ENCODE peak calls at places on chromosomes 12 and 14, in seven cellular contexts. One of them, this sample, is unnamed. For H3K4me1, the result is how much of the 10 kb centered on the place peaks cover.

GRCh38 chr12:113831016-113831415 is 135.1 kb downstream of the RBM19 start:
- DNase-seq in body of pancreas: no peak
- DNase-seq in naive thymus-derived CD4-positive, alpha-beta T cell: no peak
- DNase-seq in heart left ventricle: no peak
- DNase-seq in DND-41: no peak
- DNase-seq in IMR-90: peak
- DNase-seq in adipocyte: peak
- DNase-seq in this sample: no peak

GRCh38 chr14:52922656-52923055 is 28.2 kb downstream of the FERMT2 start:
- DNase-seq in body of pancreas: no peak
- DNase-seq in naive thymus-derived CD4-positive, alpha-beta T cell: no peak
- DNase-seq in heart left ventricle: no peak
- DNase-seq in DND-41: no peak
- DNase-seq in IMR-90: peak
- DNase-seq in adipocyte: peak
- DNase-seq in this sample: no peak

GRCh38 chr12:45235087-45236025 is 19.5 kb downstream of the ANO6 start:
- DNase-seq in body of pancreas: peak
- DNase-seq in naive thymus-derived CD4-positive, alpha-beta T cell: no peak
- DNase-seq in heart left ventricle: no peak
- DNase-seq in DND-41: no peak
- DNase-seq in IMR-90: peak
- DNase-seq in adipocyte: peak
- DNase-seq in this sample: no peak

GRCh38 chr12:80053048-80053790 is 46.1 kb upstream of the OTOGL start:
- DNase-seq in body of pancreas: peak
- DNase-seq in naive thymus-derived CD4-positive, alpha-beta T cell: no peak
- DNase-seq in heart left ventricle: peak
- DNase-seq in DND-41: no peak
- DNase-seq in IMR-90: peak
- DNase-seq in adipocyte: peak
- DNase-seq in this sample: no peak

GRCh38 chr14:27372771-27373170 is 774.9 kb upstream of the NOVA1 start:
- DNase-seq in body of pancreas: no peak
- DNase-seq in naive thymus-derived CD4-positive, alpha-beta T cell: no peak
- DNase-seq in heart left ventricle: no peak
- DNase-seq in DND-41: no peak
- DNase-seq in IMR-90: no peak
- DNase-seq in adipocyte: no peak
- DNase-seq in this sample: no peak

GRCh38 chr12:95205685-95206084 is 11.6 kb downstream of the FGD6 start:
- DNase-seq in body of pancreas: no peak
- DNase-seq in naive thymus-derived CD4-positive, alpha-beta T cell: no peak
- DNase-seq in heart left ventricle: no peak
- DNase-seq in DND-41: no peak
- DNase-seq in IMR-90: peak
- DNase-seq in adipocyte: peak
- DNase-seq in this sample: no peak

GRCh38 chr12:56679834-56680575 is 8.1 kb downstream of the PTGES3 start:
- DNase-seq in body of pancreas: no peak
- DNase-seq in naive thymus-derived CD4-positive, alpha-beta T cell: no peak
- DNase-seq in heart left ventricle: no peak
- DNase-seq in DND-41: peak
- DNase-seq in IMR-90: no peak
- DNase-seq in adipocyte: no peak
- DNase-seq in this sample: no peak

GRCh38 chr12:95790912-95791849 is 617 bp upstream of the NTN4 start:
- DNase-seq in body of pancreas: peak
- DNase-seq in naive thymus-derived CD4-positive, alpha-beta T cell: peak
- DNase-seq in heart left ventricle: peak
- DNase-seq in DND-41: no peak
- DNase-seq in IMR-90: peak
- DNase-seq in adipocyte: peak
- DNase-seq in this sample: peak

GRCh38 chr12:122687091-122687490 is 16.1 kb downstream of the HCAR2 start:
- DNase-seq in body of pancreas: no peak
- DNase-seq in naive thymus-derived CD4-positive, alpha-beta T cell: no peak
- DNase-seq in heart left ventricle: no peak
- DNase-seq in DND-41: no peak
- DNase-seq in IMR-90: peak
- DNase-seq in adipocyte: no peak
- DNase-seq in this sample: no peak

GRCh38 chr12:102120564-102120873 is 536 bp downstream of the PARPBP start:
- DNase-seq in body of pancreas: no peak
- DNase-seq in naive thymus-derived CD4-positive, alpha-beta T cell: no peak
- DNase-seq in heart left ventricle: no peak
- DNase-seq in DND-41: no peak
- DNase-seq in IMR-90: no peak
- DNase-seq in adipocyte: no peak
- DNase-seq in this sample: no peak

GRCh38 chr12:105330938-105331804 is 680 bp downstream of the C12orf75 start:
- DNase-seq in body of pancreas: peak
- DNase-seq in naive thymus-derived CD4-positive, alpha-beta T cell: peak
- DNase-seq in heart left ventricle: peak
- DNase-seq in DND-41: peak
- DNase-seq in IMR-90: no peak
- DNase-seq in adipocyte: peak
- DNase-seq in this sample: peak

GRCh38 chr14:74302160-74302628 is 540 bp downstream of the ABCD4 start:
- DNase-seq in body of pancreas: no peak
- DNase-seq in naive thymus-derived CD4-positive, alpha-beta T cell: peak
- DNase-seq in heart left ventricle: no peak
- DNase-seq in DND-41: peak
- DNase-seq in IMR-90: peak
- DNase-seq in adipocyte: peak
- DNase-seq in this sample: peak

GRCh38 chr12:16310934-16311333 is 33.4 kb upstream of the SLC15A5 start:
- DNase-seq in body of pancreas: no peak
- DNase-seq in naive thymus-derived CD4-positive, alpha-beta T cell: no peak
- DNase-seq in heart left ventricle: no peak
- DNase-seq in DND-41: no peak
- DNase-seq in IMR-90: no peak
- DNase-seq in adipocyte: no peak
- DNase-seq in this sample: no peak

DNA sequence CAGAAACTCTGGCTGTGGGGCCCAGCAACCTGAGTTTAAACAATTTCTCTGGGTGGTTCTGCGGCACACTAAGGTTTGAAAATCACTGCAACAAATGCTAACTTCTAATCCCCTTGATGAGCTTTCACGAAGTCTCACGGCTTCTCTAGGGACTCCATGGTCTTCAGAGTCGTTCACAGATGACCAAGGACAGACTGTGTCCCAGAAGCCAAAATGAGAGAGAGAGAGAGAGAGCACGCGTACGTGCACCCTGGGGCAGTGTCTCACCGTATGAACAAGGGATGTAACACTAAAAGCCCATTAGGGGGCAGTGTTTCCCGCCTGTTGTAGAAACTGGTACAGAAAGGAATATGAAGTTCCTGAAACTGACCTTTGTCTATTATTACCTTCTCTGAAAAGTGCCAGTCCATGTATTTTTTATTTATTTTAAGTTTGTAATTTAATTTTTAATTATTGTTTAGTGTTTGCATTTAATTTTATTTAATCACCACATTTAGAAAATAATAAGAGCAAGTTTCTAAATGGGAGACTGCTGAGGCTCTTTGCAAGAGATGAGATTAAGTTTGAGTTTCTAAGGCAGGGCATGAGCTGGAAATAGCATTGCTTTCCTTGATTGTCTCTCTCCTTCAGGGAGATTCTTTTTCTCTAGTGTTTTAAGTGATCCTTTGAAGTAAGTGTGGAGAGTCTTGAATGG is 3.4 kb downstream of the APOLD1 start:
- DNase-seq in body of pancreas: peak
- DNase-seq in naive thymus-derived CD4-positive, alpha-beta T cell: peak
- DNase-seq in heart left ventricle: peak
- DNase-seq in DND-41: peak
- DNase-seq in IMR-90: peak
- DNase-seq in adipocyte: peak
- DNase-seq in this sample: peak
- H3K4me1 ChIP-seq in body of pancreas: under half
- H3K4me1 ChIP-seq in naive thymus-derived CD4-positive, alpha-beta T cell: under half
- H3K4me1 ChIP-seq in heart left ventricle: under half
- H3K4me1 ChIP-seq in DND-41: under half
- H3K4me1 ChIP-seq in IMR-90: under half
- H3K4me1 ChIP-seq in adipocyte: under half
- H3K4me1 ChIP-seq in this sample: under half

GRCh38 chr12:27292718-27293117 is 39.9 kb upstream of the BMAL2 start:
- DNase-seq in body of pancreas: no peak
- DNase-seq in naive thymus-derived CD4-positive, alpha-beta T cell: no peak
- DNase-seq in heart left ventricle: no peak
- DNase-seq in DND-41: no peak
- DNase-seq in IMR-90: no peak
- DNase-seq in adipocyte: no peak
- DNase-seq in this sample: no peak
- H3K4me1 ChIP-seq in body of pancreas: half or more
- H3K4me1 ChIP-seq in naive thymus-derived CD4-positive, alpha-beta T cell: under half
- H3K4me1 ChIP-seq in heart left ventricle: under half
- H3K4me1 ChIP-seq in DND-41: under half
- H3K4me1 ChIP-seq in IMR-90: under half
- H3K4me1 ChIP-seq in adipocyte: under half
- H3K4me1 ChIP-seq in this sample: under half

GRCh38 chr14:54776361-54777001 is 126.1 kb downstream of the GCH1 start:
- DNase-seq in body of pancreas: no peak
- DNase-seq in naive thymus-derived CD4-positive, alpha-beta T cell: peak
- DNase-seq in heart left ventricle: peak
- DNase-seq in DND-41: peak
- DNase-seq in IMR-90: peak
- DNase-seq in adipocyte: peak
- DNase-seq in this sample: no peak

GRCh38 chr14:54775486-54776100 is 127.0 kb downstream of the GCH1 start:
- DNase-seq in body of pancreas: no peak
- DNase-seq in naive thymus-derived CD4-positive, alpha-beta T cell: no peak
- DNase-seq in heart left ventricle: no peak
- DNase-seq in DND-41: no peak
- DNase-seq in IMR-90: no peak
- DNase-seq in adipocyte: no peak
- DNase-seq in this sample: no peak

GRCh38 chr14:54772451-54772881 is 130.2 kb downstream of the GCH1 start:
- DNase-seq in body of pancreas: no peak
- DNase-seq in naive thymus-derived CD4-positive, alpha-beta T cell: no peak
- DNase-seq in heart left ventricle: no peak
- DNase-seq in DND-41: no peak
- DNase-seq in IMR-90: peak
- DNase-seq in adipocyte: peak
- DNase-seq in this sample: no peak

GRCh38 chr14:54773171-54774006 is 129.2 kb downstream of the GCH1 start:
- DNase-seq in body of pancreas: peak
- DNase-seq in naive thymus-derived CD4-positive, alpha-beta T cell: peak
- DNase-seq in heart left ventricle: peak
- DNase-seq in DND-41: peak
- DNase-seq in IMR-90: peak
- DNase-seq in adipocyte: peak
- DNase-seq in this sample: peak

DNA sequence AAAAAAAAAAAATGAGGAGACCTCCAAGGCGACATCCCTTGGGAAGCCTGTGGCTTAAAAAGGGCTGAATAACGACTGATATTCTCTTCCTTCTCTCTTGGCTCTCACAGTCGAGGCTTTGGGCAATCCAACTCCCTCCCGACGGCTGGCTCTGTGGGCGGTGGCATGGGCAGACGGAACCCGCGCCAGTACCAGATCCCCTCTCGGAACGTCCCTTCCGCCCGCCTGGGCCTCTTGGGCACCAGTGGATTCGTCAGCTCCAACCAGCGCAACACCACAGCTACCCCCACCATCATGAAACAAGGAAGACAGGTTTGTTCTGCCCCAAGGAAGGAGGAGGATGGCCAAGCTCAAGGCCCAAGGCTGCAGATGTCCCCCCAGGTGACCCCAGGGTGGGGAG is 127.8 kb downstream of the GCH1 start:
- DNase-seq in body of pancreas: no peak
- DNase-seq in naive thymus-derived CD4-positive, alpha-beta T cell: no peak
- DNase-seq in heart left ventricle: no peak
- DNase-seq in DND-41: no peak
- DNase-seq in IMR-90: no peak
- DNase-seq in adipocyte: no peak
- DNase-seq in this sample: no peak
- H3K4me1 ChIP-seq in body of pancreas: under half
- H3K4me1 ChIP-seq in naive thymus-derived CD4-positive, alpha-beta T cell: under half
- H3K4me1 ChIP-seq in heart left ventricle: under half
- H3K4me1 ChIP-seq in DND-41: under half
- H3K4me1 ChIP-seq in IMR-90: under half
- H3K4me1 ChIP-seq in adipocyte: under half
- H3K4me1 ChIP-seq in this sample: under half

GRCh38 chr14:103520269-103520656 is 2.4 kb downstream of the CKB start:
- DNase-seq in body of pancreas: no peak
- DNase-seq in naive thymus-derived CD4-positive, alpha-beta T cell: no peak
- DNase-seq in heart left ventricle: no peak
- DNase-seq in DND-41: no peak
- DNase-seq in IMR-90: no peak
- DNase-seq in adipocyte: no peak
- DNase-seq in this sample: no peak

GRCh38 chr14:103518416-103519042 is 4.1 kb downstream of the CKB start:
- DNase-seq in body of pancreas: peak
- DNase-seq in naive thymus-derived CD4-positive, alpha-beta T cell: peak
- DNase-seq in heart left ventricle: peak
- DNase-seq in DND-41: peak
- DNase-seq in IMR-90: peak
- DNase-seq in adipocyte: peak
- DNase-seq in this sample: peak

GRCh38 chr14:103519837-103520212 is 2.8 kb downstream of the CKB start:
- DNase-seq in body of pancreas: no peak
- DNase-seq in naive thymus-derived CD4-positive, alpha-beta T cell: no peak
- DNase-seq in heart left ventricle: no peak
- DNase-seq in DND-41: no peak
- DNase-seq in IMR-90: no peak
- DNase-seq in adipocyte: no peak
- DNase-seq in this sample: no peak

GRCh38 chr14:103517626-103518415 is 4.8 kb downstream of the CKB start:
- DNase-seq in body of pancreas: no peak
- DNase-seq in naive thymus-derived CD4-positive, alpha-beta T cell: no peak
- DNase-seq in heart left ventricle: no peak
- DNase-seq in DND-41: no peak
- DNase-seq in IMR-90: no peak
- DNase-seq in adipocyte: peak
- DNase-seq in this sample: no peak

GRCh38 chr14:103519043-103519836 is 3.4 kb downstream of the CKB start:
- DNase-seq in body of pancreas: no peak
- DNase-seq in naive thymus-derived CD4-positive, alpha-beta T cell: no peak
- DNase-seq in heart left ventricle: no peak
- DNase-seq in DND-41: no peak
- DNase-seq in IMR-90: no peak
- DNase-seq in adipocyte: peak
- DNase-seq in this sample: no peak
- H3K4me1 ChIP-seq in body of pancreas: half or more
- H3K4me1 ChIP-seq in naive thymus-derived CD4-positive, alpha-beta T cell: under half
- H3K4me1 ChIP-seq in heart left ventricle: under half
- H3K4me1 ChIP-seq in DND-41: under half
- H3K4me1 ChIP-seq in IMR-90: under half
- H3K4me1 ChIP-seq in adipocyte: under half
- H3K4me1 ChIP-seq in this sample: under half